ENCODE peak calls at places on chromosomes 13 and 19, in nine cellular contexts. One of them, this sample, is unnamed.

GRCh38 chr19:52640916-52641315 is 2.8 kb upstream of the ZNF83 start:
- DNase-seq in PC-9: no peak
- DNase-seq in neural progenitor cell: peak; percentile 31
- DNase-seq in effector memory CD4-positive, alpha-beta T cell: no peak
- DNase-seq in tibial nerve: no peak
- DNase-seq in Panc1: no peak
- DNase-seq in BJ: no peak
- DNase-seq in thoracic aorta: no peak
- DNase-seq in brain microvascular endothelial cell: no peak
- DNase-seq in this sample: no peak

GRCh38 chr19:10683064-10683426 is 18.2 kb upstream of the QTRT1 start:
- DNase-seq in PC-9: no peak
- DNase-seq in neural progenitor cell: no peak
- DNase-seq in effector memory CD4-positive, alpha-beta T cell: no peak
- DNase-seq in tibial nerve: no peak
- DNase-seq in Panc1: no peak
- DNase-seq in BJ: no peak
- DNase-seq in thoracic aorta: no peak
- DNase-seq in brain microvascular endothelial cell: no peak
- DNase-seq in this sample: no peak

GRCh38 chr13:38602261-38602660 is 84.6 kb upstream of the FREM2 start:
- DNase-seq in PC-9: peak; percentile 1
- DNase-seq in neural progenitor cell: no peak
- DNase-seq in effector memory CD4-positive, alpha-beta T cell: no peak
- DNase-seq in tibial nerve: no peak
- DNase-seq in Panc1: no peak
- DNase-seq in BJ: no peak
- DNase-seq in thoracic aorta: no peak
- DNase-seq in brain microvascular endothelial cell: peak; percentile 18
- DNase-seq in this sample: no peak

GRCh38 chr13:94154362-94154761 is 325.1 kb downstream of the DCT start:
- DNase-seq in PC-9: no peak
- DNase-seq in neural progenitor cell: no peak
- DNase-seq in effector memory CD4-positive, alpha-beta T cell: no peak
- DNase-seq in tibial nerve: peak; percentile 72
- DNase-seq in Panc1: no peak
- DNase-seq in BJ: peak; percentile 6
- DNase-seq in thoracic aorta: no peak
- DNase-seq in brain microvascular endothelial cell: peak; percentile 32
- DNase-seq in this sample: no peak

GRCh38 chr13:96792736-96793444 is 201.4 kb downstream of the OXGR1 start:
- DNase-seq in PC-9: no peak
- DNase-seq in neural progenitor cell: no peak
- DNase-seq in effector memory CD4-positive, alpha-beta T cell: no peak
- DNase-seq in tibial nerve: no peak
- DNase-seq in Panc1: no peak
- DNase-seq in BJ: no peak
- DNase-seq in thoracic aorta: no peak
- DNase-seq in brain microvascular endothelial cell: no peak
- DNase-seq in this sample: no peak

GRCh38 chr19:39321832-39322176 is 1.1 kb upstream of the LRFN1 start:
- DNase-seq in PC-9: no peak
- DNase-seq in neural progenitor cell: no peak
- DNase-seq in effector memory CD4-positive, alpha-beta T cell: no peak
- DNase-seq in tibial nerve: no peak
- DNase-seq in Panc1: no peak
- DNase-seq in BJ: no peak
- DNase-seq in thoracic aorta: no peak
- DNase-seq in brain microvascular endothelial cell: no peak
- DNase-seq in this sample: no peak

GRCh38 chr13:24741016-24741662 is 22.8 kb upstream of the RNF17 start:
- DNase-seq in PC-9: no peak
- DNase-seq in neural progenitor cell: no peak
- DNase-seq in effector memory CD4-positive, alpha-beta T cell: no peak
- DNase-seq in tibial nerve: no peak
- DNase-seq in Panc1: no peak
- DNase-seq in BJ: no peak
- DNase-seq in thoracic aorta: no peak
- DNase-seq in brain microvascular endothelial cell: no peak
- DNase-seq in this sample: peak; percentile 31

GRCh38 chr13:42215578-42216421 is 56.2 kb upstream of the AKAP11 start:
- DNase-seq in PC-9: peak; percentile 24
- DNase-seq in neural progenitor cell: peak; percentile 58
- DNase-seq in effector memory CD4-positive, alpha-beta T cell: no peak
- DNase-seq in tibial nerve: peak; percentile 7
- DNase-seq in Panc1: no peak
- DNase-seq in BJ: no peak
- DNase-seq in thoracic aorta: no peak
- DNase-seq in brain microvascular endothelial cell: peak; percentile 38
- DNase-seq in this sample: peak; percentile 65

GRCh38 chr13:95494082-95494681 is 58.3 kb upstream of the CLDN10 start:
- DNase-seq in PC-9: no peak
- DNase-seq in neural progenitor cell: peak; percentile 58
- DNase-seq in effector memory CD4-positive, alpha-beta T cell: no peak
- DNase-seq in tibial nerve: peak; percentile 39
- DNase-seq in Panc1: peak; percentile 42
- DNase-seq in BJ: peak; percentile 9
- DNase-seq in thoracic aorta: no peak
- DNase-seq in brain microvascular endothelial cell: peak; percentile 59
- DNase-seq in this sample: peak; percentile 58

GRCh38 chr19:15199219-15199651 is 1.6 kb downstream of the NOTCH3 start:
- DNase-seq in PC-9: no peak
- DNase-seq in neural progenitor cell: no peak
- DNase-seq in effector memory CD4-positive, alpha-beta T cell: no peak
- DNase-seq in tibial nerve: no peak
- DNase-seq in Panc1: no peak
- DNase-seq in BJ: no peak
- DNase-seq in thoracic aorta: no peak
- DNase-seq in brain microvascular endothelial cell: no peak
- DNase-seq in this sample: no peak

GRCh38 chr13:85197431-85197830 is 601.8 kb downstream of the SLITRK6 start:
- DNase-seq in PC-9: no peak
- DNase-seq in neural progenitor cell: no peak
- DNase-seq in effector memory CD4-positive, alpha-beta T cell: no peak
- DNase-seq in tibial nerve: no peak
- DNase-seq in Panc1: no peak
- DNase-seq in BJ: no peak
- DNase-seq in thoracic aorta: no peak
- DNase-seq in brain microvascular endothelial cell: no peak
- DNase-seq in this sample: no peak

GRCh38 chr13:37386276-37386675 is 212.3 kb downstream of the POSTN start:
- DNase-seq in PC-9: no peak
- DNase-seq in neural progenitor cell: no peak
- DNase-seq in effector memory CD4-positive, alpha-beta T cell: no peak
- DNase-seq in tibial nerve: no peak
- DNase-seq in Panc1: no peak
- DNase-seq in BJ: no peak
- DNase-seq in thoracic aorta: no peak
- DNase-seq in brain microvascular endothelial cell: no peak
- DNase-seq in this sample: no peak

GRCh38 chr19:37594064-37594981 is at the start of the genes ZNF540 and ZNF571:
- DNase-seq in PC-9: peak; percentile 87
- DNase-seq in neural progenitor cell: peak; percentile 95
- DNase-seq in effector memory CD4-positive, alpha-beta T cell: peak; percentile 75
- DNase-seq in tibial nerve: peak; percentile 93
- DNase-seq in Panc1: peak; percentile 85
- DNase-seq in BJ: peak; percentile 67
- DNase-seq in thoracic aorta: peak; percentile 84
- DNase-seq in brain microvascular endothelial cell: peak; percentile 95
- DNase-seq in this sample: peak; percentile 93

DNA sequence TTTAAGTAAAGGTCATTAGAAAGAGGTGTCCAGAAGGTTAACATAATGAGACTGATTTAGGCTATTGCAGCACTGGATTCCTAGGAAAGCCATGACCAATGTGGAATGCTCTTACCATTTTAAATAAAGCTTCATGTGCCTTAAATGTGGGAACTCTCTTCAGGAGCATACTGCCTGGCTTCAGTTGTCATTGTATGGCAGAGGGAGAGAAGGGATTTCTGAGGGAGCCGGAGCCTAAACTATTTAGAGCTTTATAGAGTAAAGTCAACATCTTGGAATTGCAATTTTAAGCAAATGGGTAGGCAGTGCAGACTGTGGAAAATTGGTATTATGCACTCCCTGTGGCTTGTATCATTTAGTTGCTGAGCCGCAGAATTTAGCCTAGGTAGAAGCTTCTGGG is 2041.4 kb downstream of the PCDH9 start:
- DNase-seq in PC-9: no peak
- DNase-seq in neural progenitor cell: peak; percentile 2
- DNase-seq in effector memory CD4-positive, alpha-beta T cell: no peak
- DNase-seq in tibial nerve: no peak
- DNase-seq in Panc1: no peak
- DNase-seq in BJ: no peak
- DNase-seq in thoracic aorta: no peak
- DNase-seq in brain microvascular endothelial cell: no peak
- DNase-seq in this sample: no peak
- H3K27me3 ChIP-seq in PC-9: no peaks in the 10 kb centered on the region
- H3K27me3 ChIP-seq in neural progenitor cell: no peaks in the 10 kb centered on the region
- H3K27me3 ChIP-seq in effector memory CD4-positive, alpha-beta T cell: no peaks in the 10 kb centered on the region
- H3K27me3 ChIP-seq in tibial nerve: no peaks in the 10 kb centered on the region
- H3K27me3 ChIP-seq in Panc1: no peaks in the 10 kb centered on the region
- H3K27me3 ChIP-seq in BJ: no peaks in the 10 kb centered on the region
- H3K27me3 ChIP-seq in thoracic aorta: no peaks in the 10 kb centered on the region
- H3K27me3 ChIP-seq in brain microvascular endothelial cell: no peaks in the 10 kb centered on the region
- H3K27me3 ChIP-seq in this sample: no peaks in the 10 kb centered on the region

GRCh38 chr19:16919496-16919895 is 30.7 kb downstream of the F2RL3 start:
- DNase-seq in PC-9: no peak
- DNase-seq in neural progenitor cell: no peak
- DNase-seq in effector memory CD4-positive, alpha-beta T cell: no peak
- DNase-seq in tibial nerve: no peak
- DNase-seq in Panc1: no peak
- DNase-seq in BJ: no peak
- DNase-seq in thoracic aorta: no peak
- DNase-seq in brain microvascular endothelial cell: no peak
- DNase-seq in this sample: no peak

GRCh38 chr19:16915135-16915534 is 26.3 kb downstream of the F2RL3 start:
- DNase-seq in PC-9: no peak
- DNase-seq in neural progenitor cell: no peak
- DNase-seq in effector memory CD4-positive, alpha-beta T cell: no peak
- DNase-seq in tibial nerve: no peak
- DNase-seq in Panc1: no peak
- DNase-seq in BJ: no peak
- DNase-seq in thoracic aorta: no peak
- DNase-seq in brain microvascular endothelial cell: no peak
- DNase-seq in this sample: no peak

GRCh38 chr19:16915734-16916133 is 26.9 kb downstream of the F2RL3 start:
- DNase-seq in PC-9: no peak
- DNase-seq in neural progenitor cell: no peak
- DNase-seq in effector memory CD4-positive, alpha-beta T cell: no peak
- DNase-seq in tibial nerve: no peak
- DNase-seq in Panc1: no peak
- DNase-seq in BJ: no peak
- DNase-seq in thoracic aorta: no peak
- DNase-seq in brain microvascular endothelial cell: no peak
- DNase-seq in this sample: no peak

GRCh38 chr19:16914421-16914820 is 25.6 kb downstream of the F2RL3 start:
- DNase-seq in PC-9: no peak
- DNase-seq in neural progenitor cell: no peak
- DNase-seq in effector memory CD4-positive, alpha-beta T cell: no peak
- DNase-seq in tibial nerve: no peak
- DNase-seq in Panc1: no peak
- DNase-seq in BJ: no peak
- DNase-seq in thoracic aorta: no peak
- DNase-seq in brain microvascular endothelial cell: no peak
- DNase-seq in this sample: no peak

DNA sequence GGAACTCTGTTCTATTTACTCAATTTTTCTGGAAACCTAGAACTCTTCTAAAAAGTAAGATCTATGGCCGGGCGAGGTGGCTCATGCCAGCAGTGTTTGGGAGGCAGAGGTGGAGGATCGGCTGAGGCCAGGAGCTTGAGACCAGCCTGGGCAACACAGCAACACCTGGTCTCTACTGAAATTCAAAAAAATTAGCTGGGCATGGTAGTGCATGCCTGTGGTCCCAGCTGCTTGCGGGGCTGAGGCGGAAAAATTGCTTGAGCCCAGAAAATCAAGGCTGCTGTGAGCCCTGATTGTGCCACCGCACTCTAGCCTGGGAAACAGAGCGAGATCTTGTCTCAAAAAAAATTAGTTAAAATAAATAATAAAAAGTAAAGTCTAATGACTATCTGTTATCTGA is 28.6 kb downstream of the F2RL3 start:
- DNase-seq in PC-9: no peak
- DNase-seq in neural progenitor cell: no peak
- DNase-seq in effector memory CD4-positive, alpha-beta T cell: no peak
- DNase-seq in tibial nerve: no peak
- DNase-seq in Panc1: no peak
- DNase-seq in BJ: no peak
- DNase-seq in thoracic aorta: no peak
- DNase-seq in brain microvascular endothelial cell: no peak
- DNase-seq in this sample: no peak
- H3K27me3 ChIP-seq in PC-9: no peaks in the 10 kb centered on the region
- H3K27me3 ChIP-seq in neural progenitor cell: no peaks in the 10 kb centered on the region
- H3K27me3 ChIP-seq in effector memory CD4-positive, alpha-beta T cell: no peaks in the 10 kb centered on the region
- H3K27me3 ChIP-seq in tibial nerve: no peaks in the 10 kb centered on the region
- H3K27me3 ChIP-seq in Panc1: no peaks in the 10 kb centered on the region
- H3K27me3 ChIP-seq in BJ: no peaks in the 10 kb centered on the region
- H3K27me3 ChIP-seq in thoracic aorta: no peaks in the 10 kb centered on the region
- H3K27me3 ChIP-seq in brain microvascular endothelial cell: no peaks in the 10 kb centered on the region
- H3K27me3 ChIP-seq in this sample: no peaks in the 10 kb centered on the region

DNA sequence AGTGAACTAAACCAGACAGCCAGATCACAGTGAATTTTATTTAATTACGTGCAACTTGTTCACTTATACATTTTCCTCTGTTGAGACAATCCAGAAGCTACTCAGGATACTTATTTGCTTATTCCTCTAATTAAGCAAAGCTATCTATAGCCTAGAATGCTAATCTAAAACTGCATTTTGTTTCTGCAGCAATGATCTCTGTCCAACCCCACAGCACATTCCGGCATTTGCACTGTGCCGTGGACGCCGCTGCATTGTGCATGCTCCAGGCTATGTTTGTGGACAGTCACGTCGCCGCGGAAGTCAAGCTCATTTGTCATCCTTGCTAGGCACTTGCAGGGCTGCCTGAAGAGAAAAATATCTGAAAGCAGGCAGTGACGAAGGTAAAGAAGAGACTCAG is 406.9 kb downstream of the RFC3 start:
- DNase-seq in PC-9: no peak
- DNase-seq in neural progenitor cell: no peak
- DNase-seq in effector memory CD4-positive, alpha-beta T cell: no peak
- DNase-seq in tibial nerve: no peak
- DNase-seq in Panc1: no peak
- DNase-seq in BJ: no peak
- DNase-seq in thoracic aorta: no peak
- DNase-seq in brain microvascular endothelial cell: no peak
- DNase-seq in this sample: no peak
- H3K27me3 ChIP-seq in PC-9: no peaks in the 10 kb centered on the region
- H3K27me3 ChIP-seq in neural progenitor cell: no peaks in the 10 kb centered on the region
- H3K27me3 ChIP-seq in effector memory CD4-positive, alpha-beta T cell: no peaks in the 10 kb centered on the region
- H3K27me3 ChIP-seq in tibial nerve: no peaks in the 10 kb centered on the region
- H3K27me3 ChIP-seq in Panc1: no peaks in the 10 kb centered on the region
- H3K27me3 ChIP-seq in BJ: no peaks in the 10 kb centered on the region
- H3K27me3 ChIP-seq in thoracic aorta: no peaks in the 10 kb centered on the region
- H3K27me3 ChIP-seq in brain microvascular endothelial cell: no peaks in the 10 kb centered on the region
- H3K27me3 ChIP-seq in this sample: no peaks in the 10 kb centered on the region

DNA sequence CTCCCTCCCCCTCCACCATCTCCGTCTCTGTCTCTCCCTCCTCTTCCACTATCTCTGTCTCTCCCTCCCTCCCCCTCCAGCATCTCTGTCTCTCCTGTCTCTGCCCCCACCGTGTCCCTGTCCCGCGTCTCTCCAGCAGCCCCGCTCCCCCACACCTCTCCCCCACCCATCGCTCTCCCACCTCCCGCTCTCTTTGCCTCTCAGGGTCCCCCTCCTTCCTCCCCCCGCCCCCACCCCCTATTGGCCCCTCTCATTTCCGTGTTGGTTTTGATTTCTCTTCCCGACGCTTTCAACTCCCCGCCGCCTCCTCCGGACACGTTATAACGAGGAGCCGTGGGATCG is 13.4 kb downstream of the ERFL start:
- DNase-seq in PC-9: no peak
- DNase-seq in neural progenitor cell: no peak
- DNase-seq in effector memory CD4-positive, alpha-beta T cell: no peak
- DNase-seq in tibial nerve: no peak
- DNase-seq in Panc1: no peak
- DNase-seq in BJ: no peak
- DNase-seq in thoracic aorta: no peak
- DNase-seq in brain microvascular endothelial cell: no peak
- DNase-seq in this sample: no peak
- H3K27me3 ChIP-seq in PC-9: peaks cover 39% of the 10 kb centered on the region
- H3K27me3 ChIP-seq in neural progenitor cell: peaks cover 100% of the 10 kb centered on the region
- H3K27me3 ChIP-seq in effector memory CD4-positive, alpha-beta T cell: peaks cover 20% of the 10 kb centered on the region
- H3K27me3 ChIP-seq in tibial nerve: no peaks in the 10 kb centered on the region
- H3K27me3 ChIP-seq in Panc1: no peaks in the 10 kb centered on the region
- H3K27me3 ChIP-seq in BJ: peaks cover 44% of the 10 kb centered on the region
- H3K27me3 ChIP-seq in thoracic aorta: peaks cover 20% of the 10 kb centered on the region
- H3K27me3 ChIP-seq in brain microvascular endothelial cell: peaks cover 59% of the 10 kb centered on the region
- H3K27me3 ChIP-seq in this sample: peaks cover 58% of the 10 kb centered on the region